ENCODE peak calls at places on chromosomes 5 and 9, in seven cellular contexts. One of them, this sample, is unnamed.

GRCh38 chr5:145856285-145856818 is 16.5 kb downstream of the GRXCR2 start:
- DNase-seq in pons: peak
- DNase-seq in NCI-H345: no peak
- DNase-seq in GM04504: peak
- DNase-seq in GM10248: peak
- DNase-seq in thyroid gland: peak
- DNase-seq in NCI-H748 treated with DMSO at 0.1 percent for 48 hours: no peak
- DNase-seq in this sample: no peak

GRCh38 chr9:121888438-121888775 is 204.7 kb downstream of the TTLL11 start:
- DNase-seq in pons: peak
- DNase-seq in NCI-H345: no peak
- DNase-seq in GM04504: peak
- DNase-seq in GM10248: no peak
- DNase-seq in thyroid gland: no peak
- DNase-seq in NCI-H748 treated with DMSO at 0.1 percent for 48 hours: no peak
- DNase-seq in this sample: no peak

GRCh38 chr5:7261049-7261448 is 134.9 kb upstream of the ADCY2 start:
- DNase-seq in pons: peak
- DNase-seq in NCI-H345: peak
- DNase-seq in GM04504: peak
- DNase-seq in GM10248: peak
- DNase-seq in thyroid gland: no peak
- DNase-seq in NCI-H748 treated with DMSO at 0.1 percent for 48 hours: peak
- DNase-seq in this sample: peak

GRCh38 chr5:14121552-14121951 is 21.6 kb upstream of the TRIO start:
- DNase-seq in pons: no peak
- DNase-seq in NCI-H345: no peak
- DNase-seq in GM04504: no peak
- DNase-seq in GM10248: no peak
- DNase-seq in thyroid gland: no peak
- DNase-seq in NCI-H748 treated with DMSO at 0.1 percent for 48 hours: no peak
- DNase-seq in this sample: no peak

GRCh38 chr9:101035098-101035497 is 6.6 kb downstream of the PLPPR1 start:
- DNase-seq in pons: no peak
- DNase-seq in NCI-H345: no peak
- DNase-seq in GM04504: no peak
- DNase-seq in GM10248: no peak
- DNase-seq in thyroid gland: no peak
- DNase-seq in NCI-H748 treated with DMSO at 0.1 percent for 48 hours: no peak
- DNase-seq in this sample: no peak

GRCh38 chr5:17024686-17025180 is 88.6 kb upstream of the MYO10 start:
- DNase-seq in pons: no peak
- DNase-seq in NCI-H345: no peak
- DNase-seq in GM04504: no peak
- DNase-seq in GM10248: no peak
- DNase-seq in thyroid gland: peak
- DNase-seq in NCI-H748 treated with DMSO at 0.1 percent for 48 hours: no peak
- DNase-seq in this sample: no peak

GRCh38 chr9:130728721-130729120 is 35.1 kb downstream of the EXOSC2 start:
- DNase-seq in pons: no peak
- DNase-seq in NCI-H345: no peak
- DNase-seq in GM04504: no peak
- DNase-seq in GM10248: no peak
- DNase-seq in thyroid gland: no peak
- DNase-seq in NCI-H748 treated with DMSO at 0.1 percent for 48 hours: no peak
- DNase-seq in this sample: no peak

GRCh38 chr5:67141644-67142043 is 55.0 kb downstream of the CD180 start:
- DNase-seq in pons: no peak
- DNase-seq in NCI-H345: peak
- DNase-seq in GM04504: no peak
- DNase-seq in GM10248: no peak
- DNase-seq in thyroid gland: no peak
- DNase-seq in NCI-H748 treated with DMSO at 0.1 percent for 48 hours: peak
- DNase-seq in this sample: peak

GRCh38 chr9:136847065-136847826 is 2.0 kb upstream of the PHPT1 start:
- DNase-seq in pons: no peak
- DNase-seq in NCI-H345: peak
- DNase-seq in GM04504: no peak
- DNase-seq in GM10248: peak
- DNase-seq in thyroid gland: peak
- DNase-seq in NCI-H748 treated with DMSO at 0.1 percent for 48 hours: no peak
- DNase-seq in this sample: no peak

GRCh38 chr5:136006767-136007251 is 22.0 kb upstream of the TGFBI start:
- DNase-seq in pons: no peak
- DNase-seq in NCI-H345: no peak
- DNase-seq in GM04504: peak
- DNase-seq in GM10248: no peak
- DNase-seq in thyroid gland: no peak
- DNase-seq in NCI-H748 treated with DMSO at 0.1 percent for 48 hours: no peak
- DNase-seq in this sample: no peak

GRCh38 chr5:151733727-151734408 is 24.6 kb downstream of the ATOX1 start:
- DNase-seq in pons: no peak
- DNase-seq in NCI-H345: no peak
- DNase-seq in GM04504: peak
- DNase-seq in GM10248: no peak
- DNase-seq in thyroid gland: no peak
- DNase-seq in NCI-H748 treated with DMSO at 0.1 percent for 48 hours: no peak
- DNase-seq in this sample: no peak

GRCh38 chr9:33818167-33818831 is 1.3 kb downstream of the UBE2R2 start:
- DNase-seq in pons: peak
- DNase-seq in NCI-H345: no peak
- DNase-seq in GM04504: no peak
- DNase-seq in GM10248: peak
- DNase-seq in thyroid gland: peak
- DNase-seq in NCI-H748 treated with DMSO at 0.1 percent for 48 hours: no peak
- DNase-seq in this sample: no peak

GRCh38 chr9:128788445-128788844 is 1.4 kb downstream of the TBC1D13 start:
- DNase-seq in pons: no peak
- DNase-seq in NCI-H345: no peak
- DNase-seq in GM04504: no peak
- DNase-seq in GM10248: no peak
- DNase-seq in thyroid gland: no peak
- DNase-seq in NCI-H748 treated with DMSO at 0.1 percent for 48 hours: no peak
- DNase-seq in this sample: no peak

GRCh38 chr5:37111426-37112382 is 137.5 kb downstream of the CPLANE1 start:
- DNase-seq in pons: no peak
- DNase-seq in NCI-H345: no peak
- DNase-seq in GM04504: no peak
- DNase-seq in GM10248: peak
- DNase-seq in thyroid gland: peak
- DNase-seq in NCI-H748 treated with DMSO at 0.1 percent for 48 hours: no peak
- DNase-seq in this sample: no peak

GRCh38 chr5:57442080-57442839 is 40.4 kb downstream of the ACTBL2 start:
- DNase-seq in pons: no peak
- DNase-seq in NCI-H345: no peak
- DNase-seq in GM04504: peak
- DNase-seq in GM10248: no peak
- DNase-seq in thyroid gland: no peak
- DNase-seq in NCI-H748 treated with DMSO at 0.1 percent for 48 hours: no peak
- DNase-seq in this sample: no peak

GRCh38 chr9:124852121-124852828 is 985 bp upstream of the WDR38 start:
- DNase-seq in pons: no peak
- DNase-seq in NCI-H345: no peak
- DNase-seq in GM04504: no peak
- DNase-seq in GM10248: no peak
- DNase-seq in thyroid gland: peak
- DNase-seq in NCI-H748 treated with DMSO at 0.1 percent for 48 hours: no peak
- DNase-seq in this sample: no peak

GRCh38 chr9:130054820-130055219 is 1.1 kb downstream of the GPR107 start:
- DNase-seq in pons: no peak
- DNase-seq in NCI-H345: no peak
- DNase-seq in GM04504: no peak
- DNase-seq in GM10248: no peak
- DNase-seq in thyroid gland: no peak
- DNase-seq in NCI-H748 treated with DMSO at 0.1 percent for 48 hours: no peak
- DNase-seq in this sample: no peak

GRCh38 chr9:92770005-92770995 is 5.7 kb upstream of the BICD2 start:
- DNase-seq in pons: no peak
- DNase-seq in NCI-H345: peak
- DNase-seq in GM04504: no peak
- DNase-seq in GM10248: no peak
- DNase-seq in thyroid gland: no peak
- DNase-seq in NCI-H748 treated with DMSO at 0.1 percent for 48 hours: no peak
- DNase-seq in this sample: peak

GRCh38 chr9:122180633-122181032 is 20.9 kb downstream of the MORN5 start:
- DNase-seq in pons: no peak
- DNase-seq in NCI-H345: peak
- DNase-seq in GM04504: peak
- DNase-seq in GM10248: no peak
- DNase-seq in thyroid gland: no peak
- DNase-seq in NCI-H748 treated with DMSO at 0.1 percent for 48 hours: peak
- DNase-seq in this sample: no peak

GRCh38 chr9:77707696-77708095 is 59.6 kb upstream of the GNA14 start:
- DNase-seq in pons: no peak
- DNase-seq in NCI-H345: no peak
- DNase-seq in GM04504: peak
- DNase-seq in GM10248: no peak
- DNase-seq in thyroid gland: peak
- DNase-seq in NCI-H748 treated with DMSO at 0.1 percent for 48 hours: no peak
- DNase-seq in this sample: no peak

GRCh38 chr9:16143310-16143709 is 590.5 kb downstream of the CCDC171 start:
- DNase-seq in pons: no peak
- DNase-seq in NCI-H345: no peak
- DNase-seq in GM04504: no peak
- DNase-seq in GM10248: no peak
- DNase-seq in thyroid gland: no peak
- DNase-seq in NCI-H748 treated with DMSO at 0.1 percent for 48 hours: no peak
- DNase-seq in this sample: no peak

GRCh38 chr5:180625125-180625790 is 24.1 kb downstream of the FLT4 start:
- DNase-seq in pons: no peak
- DNase-seq in NCI-H345: peak
- DNase-seq in GM04504: no peak
- DNase-seq in GM10248: no peak
- DNase-seq in thyroid gland: no peak
- DNase-seq in NCI-H748 treated with DMSO at 0.1 percent for 48 hours: no peak
- DNase-seq in this sample: no peak

GRCh38 chr5:173736923-173737412 is 120.5 kb upstream of the BOD1 start:
- DNase-seq in pons: no peak
- DNase-seq in NCI-H345: peak
- DNase-seq in GM04504: no peak
- DNase-seq in GM10248: peak
- DNase-seq in thyroid gland: peak
- DNase-seq in NCI-H748 treated with DMSO at 0.1 percent for 48 hours: no peak
- DNase-seq in this sample: peak

GRCh38 chr9:76713371-76713770 is 50.9 kb upstream of the PCA3 start:
- DNase-seq in pons: no peak
- DNase-seq in NCI-H345: no peak
- DNase-seq in GM04504: no peak
- DNase-seq in GM10248: no peak
- DNase-seq in thyroid gland: no peak
- DNase-seq in NCI-H748 treated with DMSO at 0.1 percent for 48 hours: no peak
- DNase-seq in this sample: no peak

GRCh38 chr5:65121880-65122436 is 353.2 kb downstream of the CWC27 start:
- DNase-seq in pons: no peak
- DNase-seq in NCI-H345: no peak
- DNase-seq in GM04504: peak
- DNase-seq in GM10248: no peak
- DNase-seq in thyroid gland: no peak
- DNase-seq in NCI-H748 treated with DMSO at 0.1 percent for 48 hours: no peak
- DNase-seq in this sample: no peak